ENCODE peak calls at places on chromosomes 4 and X, in nine cellular contexts. R, F, W, D, Q, S, C, O and L are unnamed samples.
A peak's percentile ranks its signal among the peaks of the same experiment; 100 is the strongest.

GRCh38 chr4:174559894-174560293 is 37.6 kb upstream of the HPGD start:
- DNase-seq in F (no peak), D (no peak), Q (no peak), C (no peak), O (no peak), R (no peak), S (no peak), W (no peak), L (no peak)

GRCh38 chrX:139692908-139693307 is 15.1 kb downstream of the MCF2 start:
- DNase-seq in C (no peak), D (no peak), F (no peak), O (no peak), R (no peak), Q (peak; percentile 39), W (no peak), S (no peak), L (no peak)

GRCh38 chrX:71095971-71096701 is 485 bp downstream of the FOXO4 start:
- DNase-seq in Q (no peak), R (no peak), D (no peak), W (no peak), F (no peak), O (peak; percentile 24), S (no peak), C (peak; percentile 23), L (no peak)

GRCh38 chr4:184450045-184450444 is 24.3 kb downstream of the IRF2 start:
- DNase-seq in R (no peak), O (no peak), Q (no peak), D (no peak), S (no peak), W (peak; percentile 87), F (no peak), C (no peak), L (no peak)

GRCh38 chrX:79266702-79267101 is 100.4 kb downstream of the ITM2A start:
- DNase-seq in R (no peak), C (no peak), S (no peak), D (no peak), W (no peak), O (no peak), Q (no peak), F (no peak), L (no peak)

GRCh38 chr4:52263612-52264011 is 212.5 kb downstream of the SPATA18 start:
- DNase-seq in O (no peak), S (no peak), R (no peak), W (no peak), F (no peak), C (no peak), D (no peak), Q (no peak), L (no peak)

GRCh38 chr4:74793757-74794340 is 474 bp downstream of the BTC start:
- DNase-seq in W (peak; percentile 35), S (peak; percentile 84), Q (peak; percentile 81), F (peak; percentile 81), O (peak; percentile 79), C (peak; percentile 68), D (peak; percentile 85), R (no peak), L (peak; percentile 33)

GRCh38 chr4:84753318-84753972 is 170.5 kb downstream of the CDS1 start:
- DNase-seq in F (no peak), S (no peak), R (no peak), O (no peak), Q (no peak), C (no peak), D (no peak), W (no peak), L (no peak)

GRCh38 chr4:122003335-122003734 is 51.5 kb upstream of the TRPC3 start:
- DNase-seq in W (no peak), S (peak; percentile 53), F (no peak), O (peak; percentile 58), C (peak; percentile 17), Q (peak; percentile 67), D (no peak), R (no peak), L (no peak)

GRCh38 chr4:141684785-141685184 is 48.4 kb downstream of the IL15 start:
- DNase-seq in W (peak; percentile 42), R (no peak), O (no peak), C (no peak), F (no peak), D (no peak), S (no peak), Q (no peak), L (no peak)

GRCh38 chr4:115418997-115419396 is 305.6 kb upstream of the NDST4 start:
- DNase-seq in O (no peak), R (no peak), S (no peak), C (no peak), W (no peak), Q (no peak), D (no peak), F (no peak), L (no peak)

GRCh38 chr4:168765726-168766125 is 244.3 kb downstream of the CBR4 start:
- DNase-seq in S (peak; percentile 74), D (no peak), R (no peak), Q (no peak), F (no peak), W (peak; percentile 79), C (no peak), O (no peak), L (no peak)

GRCh38 chrX:84469226-84469625 is 33.0 kb downstream of the HDX start:
- DNase-seq in F (no peak), W (peak; percentile 43), Q (no peak), C (no peak), R (no peak), D (no peak), O (no peak), S (no peak), L (no peak)

GRCh38 chrX:51459125-51459524 is 37.3 kb downstream of the NUDT11 start:
- DNase-seq in R (no peak), C (no peak), W (peak; percentile 13), D (no peak), F (no peak), O (peak; percentile 19), Q (no peak), S (no peak), L (no peak)

GRCh38 chr4:182925298-182925738 is 8.1 kb upstream of the DCTD start:
- DNase-seq in F (peak; percentile 75), S (peak; percentile 90), W (peak; percentile 84), C (peak; percentile 64), D (no peak), O (peak; percentile 81), R (no peak), Q (peak; percentile 69), L (no peak)

GRCh38 chr4:151553874-151554273 is 144.9 kb downstream of the FHIP1A start:
- DNase-seq in D (no peak), F (no peak), Q (no peak), C (no peak), R (no peak), S (peak; percentile 70), O (no peak), W (no peak), L (no peak)

GRCh38 chrX:3712870-3713224 is 602 bp downstream of the PRKX start:
- DNase-seq in S (peak; percentile 69), D (no peak), R (no peak), O (peak; percentile 11), C (no peak), Q (no peak), W (no peak), F (peak; percentile 48), L (no peak)

GRCh38 chr4:56408978-56409377 is 21.7 kb upstream of the AASDH start:
- DNase-seq in Q (no peak), D (no peak), S (no peak), R (no peak), O (no peak), C (no peak), W (no peak), F (no peak), L (no peak)
- TF ChIP-seq CTCF in Q (no peak), D (no peak), S (no peak), R (no peak), O (no peak), C (no peak), W (no peak), F (no peak), L (no peak)

GRCh38 chr4:123856689-123857545 is 460.3 kb downstream of the SPRY1 start:
- DNase-seq in W (peak; percentile 59), Q (no peak), C (peak; percentile 21), D (no peak), F (no peak), O (peak; percentile 25), S (peak; percentile 57), R (no peak), L (no peak)
- TF ChIP-seq CTCF in W (peak; percentile 32), Q (no peak), C (no peak), D (no peak), F (peak; percentile 28), O (no peak), S (no peak), R (no peak), L (no peak)

GRCh38 chr4:189092596-189092995 is 848.1 kb upstream of the FRG1 start:
- DNase-seq in W (peak; percentile 30), C (no peak), R (no peak), S (no peak), D (no peak), F (no peak), O (no peak), Q (no peak), L (no peak)

GRCh38 chr4:189096108-189096507 is 844.6 kb upstream of the FRG1 start:
- DNase-seq in D (no peak), F (no peak), Q (no peak), R (no peak), W (no peak), C (no peak), O (no peak), S (no peak), L (no peak)

DNA sequence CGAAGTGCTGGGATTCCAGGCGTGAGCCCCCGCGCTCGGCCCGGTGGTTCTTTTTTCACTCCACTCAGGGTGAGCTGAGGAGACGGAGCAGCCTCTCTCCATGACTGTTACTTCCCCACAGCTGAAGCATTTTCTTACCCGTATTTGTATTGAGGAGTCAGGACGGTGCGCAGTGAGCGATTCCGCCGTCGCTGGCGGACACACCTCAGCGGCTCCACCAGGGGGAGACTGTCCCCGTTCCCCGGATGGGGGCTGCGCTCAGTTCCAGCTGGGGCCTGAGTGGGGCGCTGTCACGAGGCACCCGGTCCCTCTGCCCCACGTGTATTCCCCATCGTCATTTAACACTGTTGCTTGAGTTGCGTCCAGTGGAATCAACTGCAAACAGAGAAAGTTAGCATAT is 844.0 kb upstream of the FRG1 start:
- DNase-seq in S (no peak), R (no peak), C (no peak), O (peak; percentile 71), F (no peak), W (no peak), D (no peak), Q (peak; percentile 86), L (no peak)
- TF ChIP-seq CTCF in S (no peak), R (no peak), C (peak; percentile 16), O (peak; percentile 93), F (no peak), W (no peak), D (no peak), Q (peak; percentile 87), L (peak; percentile 38)

DNA sequence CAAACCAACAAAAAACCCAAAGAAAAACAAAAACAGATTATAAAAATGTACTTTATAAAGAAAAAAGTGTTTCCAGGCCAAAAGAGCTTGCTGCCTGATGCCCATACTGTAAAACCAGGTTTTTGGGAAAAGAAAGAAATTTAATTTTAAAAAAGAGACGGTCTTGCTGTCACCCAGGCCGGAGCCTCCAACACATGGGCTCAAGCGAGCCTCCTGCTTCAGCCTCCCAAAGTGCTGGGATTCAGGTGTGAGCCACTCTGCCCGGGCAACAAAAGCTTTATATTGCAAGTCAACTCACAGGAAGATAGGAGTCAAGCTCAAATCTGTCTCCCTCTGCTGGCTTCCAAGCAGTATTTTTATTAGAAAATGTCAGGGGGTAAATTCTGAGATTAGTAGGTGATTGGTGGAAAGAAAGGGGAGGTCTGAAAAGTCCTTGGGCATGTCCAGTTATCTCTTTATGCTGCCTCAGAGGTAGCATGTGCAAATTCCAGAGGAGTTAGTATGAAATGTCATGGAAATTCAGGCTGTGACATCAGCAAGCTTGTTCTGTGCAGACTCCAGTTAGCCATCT is 39.4 kb downstream of the MGST2 start:
- DNase-seq in R (no peak), Q (no peak), D (peak; percentile 53), C (no peak), O (no peak), S (no peak), F (no peak), W (peak; percentile 10), L (no peak)
- TF ChIP-seq CTCF in R (no peak), Q (no peak), D (no peak), C (peak; percentile 30), O (no peak), S (no peak), F (no peak), W (peak; percentile 26), L (no peak)